ENCODE peak calls at places on chromosomes 4 and X, in six cellular contexts. Y is lower lobe of right lung, O is vagina, G is mesendoderm, D is BE2C, Q is IMR-90. B is an unnamed sample.
A peak's percentile ranks its signal among the peaks of the same experiment; 100 is the strongest.

GRCh38 chr4:158015241-158015640 is 157.6 kb downstream of the GASK1B start:
- DNase-seq in Y (no peak), O (no peak), G (no peak), D (no peak), Q (peak; percentile 60), B (no peak)

GRCh38 chr4:44479731-44480130 is 31.1 kb upstream of the KCTD8 start:
- DNase-seq in Y (no peak), O (no peak), G (no peak), D (no peak), Q (no peak), B (no peak)

GRCh38 chrX:119672252-119672825 is 20.6 kb downstream of the SEPTIN6 start:
- DNase-seq in Y (no peak), O (no peak), G (no peak), D (peak; percentile 61), Q (peak; percentile 40), B (no peak)

GRCh38 chrX:106005684-106006083 is 32.8 kb downstream of the SERPINA7 start:
- DNase-seq in Y (no peak), O (no peak), G (no peak), D (no peak), Q (no peak), B (no peak)

GRCh38 chr4:110165382-110166285 is 32.8 kb downstream of the ELOVL6 start:
- DNase-seq in Y (no peak), O (no peak), G (peak; percentile 85), D (peak; percentile 47), Q (peak; percentile 83), B (no peak)

GRCh38 chrX:85851418-85851817 is 195.9 kb downstream of the CHM start:
- DNase-seq in Y (peak; percentile 34), O (no peak), G (peak; percentile 37), D (peak; percentile 34), Q (peak; percentile 3), B (peak; percentile 21)

GRCh38 chr4:169412046-169412445 is 141.3 kb upstream of the SH3RF1 start:
- DNase-seq in Y (no peak), O (no peak), G (peak; percentile 4), D (no peak), Q (no peak), B (no peak)

GRCh38 chr4:84718699-84719098 is 135.8 kb downstream of the CDS1 start:
- DNase-seq in Y (no peak), O (no peak), G (no peak), D (no peak), Q (no peak), B (no peak)

GRCh38 chrX:8988456-8988855 is 45.5 kb downstream of the FAM9B start:
- DNase-seq in Y (peak; percentile 39), O (no peak), G (no peak), D (no peak), Q (peak; percentile 57), B (peak; percentile 58)

GRCh38 chr4:52862605-52863236 is 604 bp downstream of the RASL11B start:
- DNase-seq in Y (no peak), O (no peak), G (peak; percentile 29), D (no peak), Q (no peak), B (peak; percentile 60)

GRCh38 chr4:157803441-157804168 is 369.2 kb downstream of the GASK1B start:
- DNase-seq in Y (no peak), O (no peak), G (no peak), D (no peak), Q (no peak), B (no peak)

GRCh38 chr4:1851575-1852415 is 4.2 kb downstream of the LETM1 start:
- DNase-seq in Y (no peak), O (no peak), G (no peak), D (no peak), Q (no peak), B (peak; percentile 80)

GRCh38 chr4:27887646-27888045 is 1027.0 kb downstream of the STIM2 start:
- DNase-seq in Y (no peak), O (no peak), G (no peak), D (no peak), Q (no peak), B (no peak)

GRCh38 chrX:48891402-48892288 is 5.9 kb downstream of the TIMM17B start:
- DNase-seq in Y (peak; percentile 91), O (no peak), G (peak; percentile 94), D (peak; percentile 89), Q (peak; percentile 70), B (peak; percentile 94)

GRCh38 chr4:109276482-109277095 is 25.9 kb downstream of the COL25A1 start:
- DNase-seq in Y (no peak), O (no peak), G (no peak), D (no peak), Q (no peak), B (no peak)

GRCh38 chr4:145196747-145197146 is 16.4 kb upstream of the OTUD4 start:
- DNase-seq in Y (no peak), O (no peak), G (no peak), D (no peak), Q (no peak), B (no peak)

GRCh38 chr4:85496933-85497332 is 22.0 kb downstream of the ARHGAP24 start:
- DNase-seq in Y (no peak), O (no peak), G (no peak), D (no peak), Q (peak; percentile 39), B (no peak)

GRCh38 chr4:170014359-170015008 is 11.7 kb downstream of the MFAP3L start:
- DNase-seq in Y (no peak), O (no peak), G (no peak), D (peak; percentile 28), Q (no peak), B (peak; percentile 37)

GRCh38 chr4:16750882-16751642 is 147.4 kb downstream of the LDB2 start:
- DNase-seq in Y (no peak), O (no peak), G (no peak), D (peak; percentile 21), Q (no peak), B (no peak)

DNA sequence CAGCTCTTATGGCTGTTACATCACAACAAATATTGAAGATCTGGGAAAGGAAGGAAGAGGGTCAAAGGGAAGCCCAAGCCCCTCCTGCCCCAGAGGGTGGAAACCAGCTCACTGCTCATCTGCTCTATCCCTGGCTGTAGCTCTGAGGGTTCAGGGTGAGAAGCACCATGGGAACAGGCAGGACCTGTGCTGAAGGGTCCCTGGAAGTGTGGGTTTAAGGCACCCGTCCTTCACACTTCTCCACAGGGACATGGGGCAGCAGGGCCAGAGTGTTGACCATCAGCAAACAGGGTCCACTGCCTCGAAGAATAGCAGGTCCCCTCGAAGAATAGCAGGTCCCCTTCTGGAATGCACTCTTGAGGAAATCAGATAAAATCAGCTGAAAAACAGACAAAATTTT is 4.4 kb downstream of the RTL5 start:
- DNase-seq in Y (no peak), O (no peak), G (no peak), D (no peak), Q (no peak), B (no peak)
- H3K4me1 ChIP-seq in Y (peaks cover 48% of the 10 kb centered on the region), O (peaks cover 15% of the 10 kb centered on the region), G (peaks cover 7% of the 10 kb centered on the region), D (peaks cover 56% of the 10 kb centered on the region), Q (peaks cover 2% of the 10 kb centered on the region), B (peaks cover 14% of the 10 kb centered on the region)

DNA sequence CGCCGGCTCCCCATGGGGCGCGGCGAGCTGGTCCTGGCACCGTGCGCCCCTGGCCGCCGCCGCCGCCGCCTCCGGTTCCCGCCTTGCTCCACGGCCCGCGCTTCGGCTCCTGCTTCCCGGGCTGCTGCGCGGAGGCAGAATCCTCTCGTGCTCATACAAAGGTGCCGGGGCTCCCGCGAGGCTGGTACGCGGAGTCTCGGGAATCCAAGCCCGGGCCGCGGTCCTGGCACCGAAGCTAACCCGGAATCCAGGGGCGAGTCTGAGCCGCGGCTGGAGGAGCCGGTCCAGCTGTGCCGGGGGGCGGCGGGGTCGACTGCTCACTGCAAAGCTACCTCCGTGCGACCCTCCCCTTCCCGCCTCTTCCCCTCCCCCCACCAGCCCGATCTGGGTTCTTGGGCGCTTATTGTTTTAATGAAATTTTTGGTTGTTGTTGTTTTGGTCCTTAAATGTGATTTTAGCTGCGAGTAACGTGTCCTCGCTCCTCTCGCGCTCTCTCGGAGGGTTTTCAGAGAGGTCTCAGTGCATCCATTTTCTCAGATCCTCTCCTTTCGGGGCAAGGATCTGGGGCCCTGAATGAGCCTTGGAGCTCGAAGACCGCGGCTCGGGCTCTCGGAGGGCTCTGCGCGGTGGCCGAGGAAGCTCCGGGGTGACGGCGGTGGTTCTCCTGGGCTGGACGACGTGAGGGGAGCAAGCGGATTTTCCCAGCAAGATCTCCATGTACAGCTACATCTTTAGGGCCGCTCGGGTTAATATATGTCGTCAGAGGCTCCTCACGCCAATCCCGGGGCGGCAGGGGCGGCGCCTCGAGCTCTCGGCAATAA is at the start of gene HAND2:
- DNase-seq in Y (no peak), O (no peak), G (peak; percentile 71), D (peak; percentile 96), Q (peak; percentile 59), B (peak; percentile 96)
- H3K27me3 ChIP-seq in Y (peaks cover 97% of the 10 kb centered on the region), O (no peaks in the 10 kb centered on the region), G (peaks cover 84% of the 10 kb centered on the region), D (no peaks in the 10 kb centered on the region), Q (peaks cover 91% of the 10 kb centered on the region), B (no peaks in the 10 kb centered on the region)

DNA sequence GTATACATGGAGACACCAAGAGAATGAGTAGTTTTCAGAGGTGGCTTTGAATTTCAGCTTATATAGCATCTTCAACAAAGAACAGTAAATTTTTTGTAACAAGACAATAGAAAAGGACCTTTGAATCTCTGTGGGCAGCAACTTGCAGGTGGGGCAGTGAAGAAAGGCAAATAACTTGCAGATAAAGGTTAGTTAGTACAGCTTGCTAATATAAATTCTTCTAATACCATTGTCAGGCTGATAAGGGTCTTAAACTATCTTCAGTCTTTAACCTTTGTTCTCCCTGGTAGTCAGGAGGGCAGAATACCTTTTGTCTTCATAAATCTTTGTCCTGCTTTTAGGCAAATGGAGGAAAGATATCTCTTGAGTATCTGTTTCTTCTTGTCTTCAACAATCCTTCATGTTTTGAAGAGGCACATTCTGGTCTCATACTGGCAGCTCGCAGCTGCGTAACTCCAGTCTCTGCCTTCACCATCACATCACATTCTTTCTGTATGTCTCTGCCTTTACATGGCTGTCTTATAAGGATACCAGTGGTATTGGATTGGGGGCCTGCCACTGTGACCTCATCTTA is 16.0 kb downstream of the ANXA3 start:
- DNase-seq in Y (no peak), O (no peak), G (peak; percentile 59), D (no peak), Q (no peak), B (no peak)
- H3K4me1 ChIP-seq in Y (peaks cover 31% of the 10 kb centered on the region), O (peaks cover 8% of the 10 kb centered on the region), G (peaks cover 4% of the 10 kb centered on the region), D (no peaks in the 10 kb centered on the region), Q (peaks cover 15% of the 10 kb centered on the region), B (peaks cover 10% of the 10 kb centered on the region)

DNA sequence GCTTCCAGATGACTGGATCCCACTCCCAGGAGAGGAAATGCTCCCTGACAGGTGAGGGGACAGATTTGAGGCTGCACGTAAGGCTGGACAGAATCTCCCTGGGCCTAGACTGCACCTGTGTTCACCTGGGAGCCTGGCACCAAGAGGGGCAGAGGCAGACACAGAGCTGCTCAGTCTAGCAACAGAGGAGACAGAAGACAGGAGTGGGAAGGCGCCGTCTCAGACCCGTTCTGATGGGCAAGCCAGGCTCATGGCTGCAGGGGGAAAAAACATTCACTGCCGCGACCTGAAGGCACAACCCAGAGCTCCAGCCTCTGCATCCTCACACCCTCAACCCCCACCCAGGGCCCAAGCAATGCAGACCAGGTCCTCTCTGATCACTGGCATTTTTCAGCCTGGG is 16.8 kb downstream of the BCAP31 start:
- DNase-seq in Y (no peak), O (no peak), G (no peak), D (no peak), Q (no peak), B (peak; percentile 2)
- H3K27me3 ChIP-seq in Y (no peaks in the 10 kb centered on the region), O (no peaks in the 10 kb centered on the region), G (no peaks in the 10 kb centered on the region), D (no peaks in the 10 kb centered on the region), Q (no peaks in the 10 kb centered on the region), B (no peaks in the 10 kb centered on the region)